ENCODE peak calls at places on chromosomes 6 and 20, in seven cellular contexts. Y is upper lobe of right lung, C is esophagus squamous epithelium, Q is DND-41, B is spleen, E is ovary, K is keratinocyte. T is an unnamed sample.

GRCh38 chr20:13183005-13183404 is 38.1 kb upstream of the ISM1 start:
- DNase-seq in Y (no peak), C (no peak), Q (no peak), B (no peak), E (no peak), K (no peak), T (no peak)

GRCh38 chr6:116572162-116572561 is 858 bp downstream of the RWDD1 start:
- DNase-seq in Y (no peak), C (no peak), Q (peak; percentile 18), B (no peak), E (no peak), K (no peak), T (peak; percentile 21)

GRCh38 chr20:41540916-41541315 is 77.3 kb downstream of the CHD6 start:
- DNase-seq in Y (no peak), C (no peak), Q (no peak), B (no peak), E (no peak), K (no peak), T (no peak)

GRCh38 chr6:114342086-114342825 is 567 bp downstream of the HS3ST5 start:
- DNase-seq in Y (peak; percentile 62), C (no peak), Q (no peak), B (peak; percentile 73), E (no peak), K (no peak), T (peak; percentile 7)

GRCh38 chr20:61434361-61434781 is 182.3 kb downstream of the CDH4 start:
- DNase-seq in Y (no peak), C (no peak), Q (no peak), B (no peak), E (no peak), K (no peak), T (no peak)

GRCh38 chr6:37554480-37554819 is 54.8 kb upstream of the CCDC167 start:
- DNase-seq in Y (no peak), C (no peak), Q (no peak), B (no peak), E (no peak), K (no peak), T (no peak)

GRCh38 chr6:83605517-83605916 is 93.2 kb downstream of the PRSS35 start:
- DNase-seq in Y (no peak), C (no peak), Q (no peak), B (no peak), E (no peak), K (no peak), T (no peak)

GRCh38 chr6:117188627-117189201 is 76.6 kb upstream of the VGLL2 start:
- DNase-seq in Y (no peak), C (no peak), Q (no peak), B (no peak), E (no peak), K (no peak), T (no peak)

GRCh38 chr6:138387577-138388368 is 10.1 kb downstream of the SMIM28 start:
- DNase-seq in Y (no peak), C (no peak), Q (no peak), B (no peak), E (no peak), K (no peak), T (no peak)

GRCh38 chr6:69061066-69061465 is 426.0 kb downstream of the ADGRB3 start:
- DNase-seq in Y (no peak), C (no peak), Q (no peak), B (no peak), E (no peak), K (no peak), T (no peak)

GRCh38 chr6:3722211-3722621 is 29.3 kb downstream of the PXDC1 start:
- DNase-seq in Y (no peak), C (no peak), Q (no peak), B (no peak), E (no peak), K (no peak), T (no peak)

GRCh38 chr6:134938896-134939295 is 11.0 kb downstream of the ALDH8A1 start:
- DNase-seq in Y (no peak), C (no peak), Q (peak; percentile 17), B (no peak), E (no peak), K (no peak), T (no peak)

GRCh38 chr6:75484535-75484934 is 9.1 kb downstream of the FILIP1 start:
- DNase-seq in Y (no peak), C (no peak), Q (no peak), B (no peak), E (no peak), K (no peak), T (no peak)

GRCh38 chr20:59159091-59159821 is 4.4 kb upstream of the ZNF831 start:
- DNase-seq in Y (no peak), C (no peak), Q (no peak), B (no peak), E (no peak), K (no peak), T (no peak)

GRCh38 chr20:38836991-38837390 is 31.5 kb downstream of the PPP1R16B start:
- DNase-seq in Y (no peak), C (no peak), Q (no peak), B (no peak), E (no peak), K (no peak), T (no peak)

GRCh38 chr20:8646716-8647115 is 422.2 kb upstream of the PLCB4 start:
- DNase-seq in Y (no peak), C (no peak), Q (no peak), B (no peak), E (no peak), K (no peak), T (no peak)

GRCh38 chr6:140372064-140372463 is 997.6 kb upstream of the CITED2 start:
- DNase-seq in Y (no peak), C (no peak), Q (no peak), B (no peak), E (no peak), K (no peak), T (no peak)

GRCh38 chr6:24574809-24575208 is 71.2 kb downstream of the KIAA0319 start:
- DNase-seq in Y (no peak), C (no peak), Q (no peak), B (no peak), E (no peak), K (peak; percentile 2), T (no peak)

GRCh38 chr6:50654155-50654554 is 59.2 kb upstream of the TFAP2D start:
- DNase-seq in Y (no peak), C (no peak), Q (no peak), B (no peak), E (no peak), K (no peak), T (no peak)

GRCh38 chr6:50658561-50658960 is 54.8 kb upstream of the TFAP2D start:
- DNase-seq in Y (no peak), C (no peak), Q (no peak), B (no peak), E (no peak), K (no peak), T (no peak)

GRCh38 chr6:50655848-50656453 is 57.4 kb upstream of the TFAP2D start:
- DNase-seq in Y (no peak), C (no peak), Q (no peak), B (no peak), E (no peak), K (no peak), T (no peak)

GRCh38 chr6:50661636-50662035 is 51.7 kb upstream of the TFAP2D start:
- DNase-seq in Y (no peak), C (no peak), Q (no peak), B (no peak), E (no peak), K (no peak), T (no peak)

DNA sequence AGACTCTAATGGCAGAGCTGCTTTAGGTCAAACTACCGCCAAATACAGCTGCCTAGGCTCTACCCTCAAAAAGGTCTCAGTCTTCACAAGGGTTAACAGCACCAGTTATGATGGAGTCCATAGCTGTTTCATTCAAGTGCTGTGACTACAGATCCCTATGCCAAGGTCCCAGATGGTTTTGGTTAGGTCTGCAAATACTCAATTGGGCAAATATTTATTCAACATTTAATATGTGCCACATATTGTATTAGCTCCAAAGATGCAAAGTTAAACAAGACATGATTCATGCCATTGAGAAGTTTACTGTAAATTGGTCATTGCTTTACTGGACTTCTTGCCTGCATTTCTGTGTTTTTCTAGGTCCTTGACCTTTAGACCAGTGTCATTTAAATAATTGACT is 55.8 kb upstream of the TFAP2D start:
- DNase-seq in Y (no peak), C (no peak), Q (no peak), B (no peak), E (no peak), K (no peak), T (no peak)
- H3K27ac ChIP-seq in Y (no peak overlapping the region), C (no peak overlapping the region), Q (no peak overlapping the region), B (no peak overlapping the region), E (no peak overlapping the region), K (no peak overlapping the region), T (no peak overlapping the region)

DNA sequence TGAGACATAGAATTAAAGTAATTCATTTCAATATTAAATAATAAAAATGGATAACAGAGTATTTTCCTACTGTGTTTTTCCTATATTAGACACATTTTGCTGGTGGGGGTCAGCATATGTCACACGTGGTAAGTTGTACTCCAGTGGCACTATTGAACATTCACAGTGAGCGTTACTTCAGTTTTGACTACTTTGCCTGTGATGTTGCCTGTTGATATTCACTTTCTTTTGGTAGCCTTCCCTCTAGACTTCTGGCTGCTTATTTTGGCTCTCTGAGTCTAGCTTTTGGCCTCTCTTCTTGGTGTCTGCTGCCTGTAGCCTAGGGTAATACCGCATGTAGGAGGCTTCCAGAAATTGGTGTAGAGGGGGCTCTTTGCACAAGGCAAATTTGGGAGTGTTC is 64.4 kb upstream of the TFB1M start:
- DNase-seq in Y (no peak), C (no peak), Q (no peak), B (no peak), E (no peak), K (no peak), T (no peak)
- H3K9me3 ChIP-seq in Y (no peaks in the 10 kb centered on the region), C (no peaks in the 10 kb centered on the region), Q (no peaks in the 10 kb centered on the region), B (no peaks in the 10 kb centered on the region), E (no peaks in the 10 kb centered on the region), K (no peaks in the 10 kb centered on the region), T (no peaks in the 10 kb centered on the region)

GRCh38 chr20:47465335-47466090 is 36.2 kb upstream of the NCOA3 start:
- DNase-seq in Y (no peak), C (no peak), Q (no peak), B (no peak), E (no peak), K (no peak), T (no peak)
- H3K27ac ChIP-seq in Y (peak overlapping the region; percentile 33), C (peak overlapping the region; percentile 47), Q (no peak overlapping the region), B (peak overlapping the region; percentile 52), E (no peak overlapping the region), K (no peak overlapping the region), T (peak overlapping the region; percentile 5)

GRCh38 chr20:15759546-15760216 is 813.6 kb downstream of the KIF16B start:
- DNase-seq in Y (no peak), C (no peak), Q (no peak), B (no peak), E (no peak), K (no peak), T (no peak)

GRCh38 chr20:15756401-15756800 is 816.8 kb downstream of the KIF16B start:
- DNase-seq in Y (no peak), C (no peak), Q (no peak), B (no peak), E (no peak), K (no peak), T (no peak)

GRCh38 chr20:15760217-15760567 is 813.1 kb downstream of the KIF16B start:
- DNase-seq in Y (no peak), C (no peak), Q (no peak), B (no peak), E (no peak), K (no peak), T (no peak)

DNA sequence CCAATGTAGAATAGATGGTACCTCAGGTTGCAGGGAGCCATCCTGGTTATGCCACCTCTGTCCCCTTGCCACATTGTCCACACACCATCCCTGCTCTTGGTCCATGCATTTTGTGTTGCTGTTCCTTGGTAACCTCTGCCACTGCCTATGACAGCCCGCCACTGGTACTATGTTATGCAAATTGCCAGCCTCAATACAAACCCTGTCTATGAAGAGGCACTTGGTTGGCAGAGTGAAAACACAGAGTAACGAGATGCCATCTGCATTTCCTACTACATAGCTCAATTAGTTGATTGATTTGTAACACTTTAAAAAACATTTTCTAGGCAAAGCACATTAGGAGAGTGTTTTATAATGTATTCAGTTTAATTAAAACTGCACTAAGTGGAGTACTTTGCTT is 817.2 kb downstream of the KIF16B start:
- DNase-seq in Y (no peak), C (no peak), Q (no peak), B (no peak), E (no peak), K (no peak), T (no peak)
- H3K9me3 ChIP-seq in Y (no peaks in the 10 kb centered on the region), C (no peaks in the 10 kb centered on the region), Q (no peaks in the 10 kb centered on the region), B (no peaks in the 10 kb centered on the region), E (no peaks in the 10 kb centered on the region), K (no peaks in the 10 kb centered on the region), T (no peaks in the 10 kb centered on the region)